ENCODE peak calls at places on chromosomes 12 and 14, in eight cellular contexts. One of them, this sample, is unnamed.

GRCh38 chr12:48936379-48936979 is 11.2 kb upstream of the FKBP11 start:
- DNase-seq in thoracic aorta: peak; percentile 47
- DNase-seq in spleen: peak; percentile 86
- DNase-seq in tibial artery: peak; percentile 75
- DNase-seq in sigmoid colon: peak; percentile 81
- DNase-seq in breast epithelium: peak; percentile 66
- DNase-seq in naive thymus-derived CD4-positive, alpha-beta T cell: peak; percentile 73
- DNase-seq in CD4-positive, CD25-positive, alpha-beta regulatory T cell: peak; percentile 80
- DNase-seq in this sample: no peak

GRCh38 chr14:96177766-96178377 is 26.8 kb upstream of the BDKRB2 start:
- DNase-seq in thoracic aorta: no peak
- DNase-seq in spleen: peak; percentile 54
- DNase-seq in tibial artery: peak; percentile 45
- DNase-seq in sigmoid colon: peak; percentile 73
- DNase-seq in breast epithelium: no peak
- DNase-seq in naive thymus-derived CD4-positive, alpha-beta T cell: peak; percentile 28
- DNase-seq in CD4-positive, CD25-positive, alpha-beta regulatory T cell: no peak
- DNase-seq in this sample: no peak

GRCh38 chr14:77111021-77111420 is 13.0 kb downstream of the CIPC start:
- DNase-seq in thoracic aorta: no peak
- DNase-seq in spleen: no peak
- DNase-seq in tibial artery: no peak
- DNase-seq in sigmoid colon: peak; percentile 70
- DNase-seq in breast epithelium: peak; percentile 61
- DNase-seq in naive thymus-derived CD4-positive, alpha-beta T cell: no peak
- DNase-seq in CD4-positive, CD25-positive, alpha-beta regulatory T cell: no peak
- DNase-seq in this sample: peak; percentile 72

GRCh38 chr12:41485203-41485602 is 297.1 kb downstream of the PDZRN4 start:
- DNase-seq in thoracic aorta: no peak
- DNase-seq in spleen: no peak
- DNase-seq in tibial artery: no peak
- DNase-seq in sigmoid colon: no peak
- DNase-seq in breast epithelium: no peak
- DNase-seq in naive thymus-derived CD4-positive, alpha-beta T cell: no peak
- DNase-seq in CD4-positive, CD25-positive, alpha-beta regulatory T cell: no peak
- DNase-seq in this sample: no peak

GRCh38 chr12:28759334-28759733 is 389.7 kb upstream of the FAR2 start:
- DNase-seq in thoracic aorta: no peak
- DNase-seq in spleen: no peak
- DNase-seq in tibial artery: no peak
- DNase-seq in sigmoid colon: no peak
- DNase-seq in breast epithelium: no peak
- DNase-seq in naive thymus-derived CD4-positive, alpha-beta T cell: no peak
- DNase-seq in CD4-positive, CD25-positive, alpha-beta regulatory T cell: no peak
- DNase-seq in this sample: no peak

GRCh38 chr12:53659609-53660008 is 16.3 kb downstream of the ATP5MC2 start:
- DNase-seq in thoracic aorta: no peak
- DNase-seq in spleen: no peak
- DNase-seq in tibial artery: no peak
- DNase-seq in sigmoid colon: no peak
- DNase-seq in breast epithelium: no peak
- DNase-seq in naive thymus-derived CD4-positive, alpha-beta T cell: no peak
- DNase-seq in CD4-positive, CD25-positive, alpha-beta regulatory T cell: no peak
- DNase-seq in this sample: no peak

GRCh38 chr14:39430762-39431415 is 1.3 kb downstream of the FBXO33 start:
- DNase-seq in thoracic aorta: no peak
- DNase-seq in spleen: peak; percentile 83
- DNase-seq in tibial artery: no peak
- DNase-seq in sigmoid colon: peak; percentile 65
- DNase-seq in breast epithelium: no peak
- DNase-seq in naive thymus-derived CD4-positive, alpha-beta T cell: no peak
- DNase-seq in CD4-positive, CD25-positive, alpha-beta regulatory T cell: no peak
- DNase-seq in this sample: no peak

GRCh38 chr12:25054783-25055144 is 105.9 kb upstream of the BCAT1 start:
- DNase-seq in thoracic aorta: no peak
- DNase-seq in spleen: no peak
- DNase-seq in tibial artery: no peak
- DNase-seq in sigmoid colon: no peak
- DNase-seq in breast epithelium: no peak
- DNase-seq in naive thymus-derived CD4-positive, alpha-beta T cell: peak; percentile 5
- DNase-seq in CD4-positive, CD25-positive, alpha-beta regulatory T cell: peak; percentile 28
- DNase-seq in this sample: no peak

GRCh38 chr12:52515927-52516831 is 4.0 kb downstream of the KRT5 start:
- DNase-seq in thoracic aorta: no peak
- DNase-seq in spleen: no peak
- DNase-seq in tibial artery: no peak
- DNase-seq in sigmoid colon: no peak
- DNase-seq in breast epithelium: no peak
- DNase-seq in naive thymus-derived CD4-positive, alpha-beta T cell: no peak
- DNase-seq in CD4-positive, CD25-positive, alpha-beta regulatory T cell: no peak
- DNase-seq in this sample: no peak

GRCh38 chr12:67698711-67699603 is 50.4 kb downstream of the DYRK2 start:
- DNase-seq in thoracic aorta: no peak
- DNase-seq in spleen: no peak
- DNase-seq in tibial artery: no peak
- DNase-seq in sigmoid colon: no peak
- DNase-seq in breast epithelium: no peak
- DNase-seq in naive thymus-derived CD4-positive, alpha-beta T cell: peak; percentile 46
- DNase-seq in CD4-positive, CD25-positive, alpha-beta regulatory T cell: peak; percentile 51
- DNase-seq in this sample: no peak

GRCh38 chr14:105888784-105889665 is 362.6 kb downstream of the TMEM121 start:
- DNase-seq in thoracic aorta: no peak
- DNase-seq in spleen: peak; percentile 23
- DNase-seq in tibial artery: peak; percentile 11
- DNase-seq in sigmoid colon: peak; percentile 47
- DNase-seq in breast epithelium: peak; percentile 46
- DNase-seq in naive thymus-derived CD4-positive, alpha-beta T cell: no peak
- DNase-seq in CD4-positive, CD25-positive, alpha-beta regulatory T cell: no peak
- DNase-seq in this sample: no peak

GRCh38 chr12:32895688-32896437 is 714 bp downstream of the PKP2 start:
- DNase-seq in thoracic aorta: no peak
- DNase-seq in spleen: no peak
- DNase-seq in tibial artery: no peak
- DNase-seq in sigmoid colon: no peak
- DNase-seq in breast epithelium: no peak
- DNase-seq in naive thymus-derived CD4-positive, alpha-beta T cell: no peak
- DNase-seq in CD4-positive, CD25-positive, alpha-beta regulatory T cell: no peak
- DNase-seq in this sample: no peak

GRCh38 chr12:32897688-32898573 is 1.4 kb upstream of the PKP2 start:
- DNase-seq in thoracic aorta: no peak
- DNase-seq in spleen: no peak
- DNase-seq in tibial artery: no peak
- DNase-seq in sigmoid colon: no peak
- DNase-seq in breast epithelium: no peak
- DNase-seq in naive thymus-derived CD4-positive, alpha-beta T cell: no peak
- DNase-seq in CD4-positive, CD25-positive, alpha-beta regulatory T cell: no peak
- DNase-seq in this sample: no peak

GRCh38 chr12:32894566-32894965 is 2.0 kb downstream of the PKP2 start:
- DNase-seq in thoracic aorta: no peak
- DNase-seq in spleen: no peak
- DNase-seq in tibial artery: no peak
- DNase-seq in sigmoid colon: no peak
- DNase-seq in breast epithelium: no peak
- DNase-seq in naive thymus-derived CD4-positive, alpha-beta T cell: no peak
- DNase-seq in CD4-positive, CD25-positive, alpha-beta regulatory T cell: no peak
- DNase-seq in this sample: no peak

GRCh38 chr12:32896438-32897275 is at the start of gene PKP2:
- DNase-seq in thoracic aorta: no peak
- DNase-seq in spleen: peak; percentile 85
- DNase-seq in tibial artery: no peak
- DNase-seq in sigmoid colon: no peak
- DNase-seq in breast epithelium: peak; percentile 77
- DNase-seq in naive thymus-derived CD4-positive, alpha-beta T cell: no peak
- DNase-seq in CD4-positive, CD25-positive, alpha-beta regulatory T cell: no peak
- DNase-seq in this sample: no peak

GRCh38 chr12:32897276-32897615 is 669 bp upstream of the PKP2 start:
- DNase-seq in thoracic aorta: no peak
- DNase-seq in spleen: no peak
- DNase-seq in tibial artery: no peak
- DNase-seq in sigmoid colon: no peak
- DNase-seq in breast epithelium: no peak
- DNase-seq in naive thymus-derived CD4-positive, alpha-beta T cell: no peak
- DNase-seq in CD4-positive, CD25-positive, alpha-beta regulatory T cell: no peak
- DNase-seq in this sample: no peak
- H3K27ac ChIP-seq in thoracic aorta: no peak overlapping the region
- H3K27ac ChIP-seq in spleen: no peak overlapping the region
- H3K27ac ChIP-seq in tibial artery: no peak overlapping the region
- H3K27ac ChIP-seq in sigmoid colon: no peak overlapping the region
- H3K27ac ChIP-seq in breast epithelium: peak overlapping the region; percentile 83
- H3K27ac ChIP-seq in naive thymus-derived CD4-positive, alpha-beta T cell: no peak overlapping the region
- H3K27ac ChIP-seq in CD4-positive, CD25-positive, alpha-beta regulatory T cell: no peak overlapping the region
- H3K27ac ChIP-seq in this sample: no peak overlapping the region

DNA sequence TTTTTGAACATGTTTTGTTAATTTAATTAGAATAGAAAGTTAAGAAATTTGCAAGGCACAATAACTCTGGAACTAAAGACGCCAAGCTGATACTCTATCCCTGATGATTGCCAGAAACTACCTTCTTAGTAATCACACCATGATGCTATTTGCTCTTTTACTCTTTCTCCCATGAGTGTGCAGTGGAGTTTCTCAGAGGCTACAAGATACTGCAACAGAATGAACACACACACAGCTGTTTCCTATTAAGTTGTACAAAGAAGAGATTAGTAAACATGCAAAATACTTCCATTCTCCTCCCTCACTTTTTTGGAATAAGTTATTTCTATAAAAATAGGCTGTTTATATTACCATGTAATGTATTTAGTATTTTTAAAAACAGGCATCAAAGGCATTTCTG is 1367.5 kb downstream of the AACS start:
- DNase-seq in thoracic aorta: no peak
- DNase-seq in spleen: no peak
- DNase-seq in tibial artery: no peak
- DNase-seq in sigmoid colon: no peak
- DNase-seq in breast epithelium: no peak
- DNase-seq in naive thymus-derived CD4-positive, alpha-beta T cell: no peak
- DNase-seq in CD4-positive, CD25-positive, alpha-beta regulatory T cell: no peak
- DNase-seq in this sample: no peak
- H3K4me3 ChIP-seq in thoracic aorta: no peak overlapping the region
- H3K4me3 ChIP-seq in spleen: no peak overlapping the region
- H3K4me3 ChIP-seq in tibial artery: no peak overlapping the region
- H3K4me3 ChIP-seq in sigmoid colon: no peak overlapping the region
- H3K4me3 ChIP-seq in breast epithelium: no peak overlapping the region
- H3K4me3 ChIP-seq in naive thymus-derived CD4-positive, alpha-beta T cell: no peak overlapping the region
- H3K4me3 ChIP-seq in CD4-positive, CD25-positive, alpha-beta regulatory T cell: no peak overlapping the region
- H3K4me3 ChIP-seq in this sample: no peak overlapping the region

GRCh38 chr12:108689314-108690190 is 41.8 kb downstream of the CORO1C start:
- DNase-seq in thoracic aorta: no peak
- DNase-seq in spleen: no peak
- DNase-seq in tibial artery: peak; percentile 73
- DNase-seq in sigmoid colon: peak; percentile 80
- DNase-seq in breast epithelium: no peak
- DNase-seq in naive thymus-derived CD4-positive, alpha-beta T cell: peak; percentile 52
- DNase-seq in CD4-positive, CD25-positive, alpha-beta regulatory T cell: peak; percentile 23
- DNase-seq in this sample: no peak
- H3K27me3 ChIP-seq in thoracic aorta: no peaks in the 10 kb centered on the region
- H3K27me3 ChIP-seq in spleen: no peaks in the 10 kb centered on the region
- H3K27me3 ChIP-seq in tibial artery: no peaks in the 10 kb centered on the region
- H3K27me3 ChIP-seq in sigmoid colon: no peaks in the 10 kb centered on the region
- H3K27me3 ChIP-seq in breast epithelium: no peaks in the 10 kb centered on the region
- H3K27me3 ChIP-seq in naive thymus-derived CD4-positive, alpha-beta T cell: no peaks in the 10 kb centered on the region
- H3K27me3 ChIP-seq in CD4-positive, CD25-positive, alpha-beta regulatory T cell: no peaks in the 10 kb centered on the region
- H3K27me3 ChIP-seq in this sample: no peaks in the 10 kb centered on the region

GRCh38 chr12:104603545-104603973 is 146.8 kb downstream of the CHST11 start:
- DNase-seq in thoracic aorta: no peak
- DNase-seq in spleen: no peak
- DNase-seq in tibial artery: no peak
- DNase-seq in sigmoid colon: no peak
- DNase-seq in breast epithelium: no peak
- DNase-seq in naive thymus-derived CD4-positive, alpha-beta T cell: no peak
- DNase-seq in CD4-positive, CD25-positive, alpha-beta regulatory T cell: no peak
- DNase-seq in this sample: no peak

GRCh38 chr12:104602426-104602825 is 145.7 kb downstream of the CHST11 start:
- DNase-seq in thoracic aorta: no peak
- DNase-seq in spleen: no peak
- DNase-seq in tibial artery: no peak
- DNase-seq in sigmoid colon: no peak
- DNase-seq in breast epithelium: no peak
- DNase-seq in naive thymus-derived CD4-positive, alpha-beta T cell: no peak
- DNase-seq in CD4-positive, CD25-positive, alpha-beta regulatory T cell: no peak
- DNase-seq in this sample: no peak

GRCh38 chr12:104604070-104604994 is 147.6 kb downstream of the CHST11 start:
- DNase-seq in thoracic aorta: peak; percentile 73
- DNase-seq in spleen: no peak
- DNase-seq in tibial artery: peak; percentile 89
- DNase-seq in sigmoid colon: peak; percentile 92
- DNase-seq in breast epithelium: no peak
- DNase-seq in naive thymus-derived CD4-positive, alpha-beta T cell: no peak
- DNase-seq in CD4-positive, CD25-positive, alpha-beta regulatory T cell: peak; percentile 61
- DNase-seq in this sample: peak; percentile 91

GRCh38 chr12:104600790-104601739 is 144.3 kb downstream of the CHST11 start:
- DNase-seq in thoracic aorta: no peak
- DNase-seq in spleen: no peak
- DNase-seq in tibial artery: no peak
- DNase-seq in sigmoid colon: no peak
- DNase-seq in breast epithelium: no peak
- DNase-seq in naive thymus-derived CD4-positive, alpha-beta T cell: no peak
- DNase-seq in CD4-positive, CD25-positive, alpha-beta regulatory T cell: no peak
- DNase-seq in this sample: no peak

DNA sequence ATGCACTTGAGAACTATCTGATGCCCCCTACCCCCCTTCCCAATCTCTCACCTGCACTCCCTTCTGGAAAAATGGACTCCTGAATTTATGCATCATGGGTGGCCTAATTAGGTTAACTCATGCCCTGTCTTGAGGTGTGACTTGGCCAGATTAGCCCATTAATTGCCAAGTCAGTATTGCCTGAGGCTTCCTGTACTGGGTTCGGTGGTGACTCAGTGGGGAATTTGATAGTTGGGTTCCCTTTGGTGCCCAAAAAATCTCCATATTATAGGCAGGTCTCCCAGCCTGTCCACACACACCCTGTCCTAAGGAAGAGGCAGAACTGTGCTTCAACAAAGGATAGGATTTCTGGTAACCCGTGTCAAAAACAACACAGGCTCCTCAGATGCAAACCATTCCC is 146.2 kb downstream of the CHST11 start:
- DNase-seq in thoracic aorta: no peak
- DNase-seq in spleen: no peak
- DNase-seq in tibial artery: no peak
- DNase-seq in sigmoid colon: no peak
- DNase-seq in breast epithelium: no peak
- DNase-seq in naive thymus-derived CD4-positive, alpha-beta T cell: no peak
- DNase-seq in CD4-positive, CD25-positive, alpha-beta regulatory T cell: no peak
- DNase-seq in this sample: no peak
- H3K27ac ChIP-seq in thoracic aorta: no peak overlapping the region
- H3K27ac ChIP-seq in spleen: no peak overlapping the region
- H3K27ac ChIP-seq in tibial artery: no peak overlapping the region
- H3K27ac ChIP-seq in sigmoid colon: no peak overlapping the region
- H3K27ac ChIP-seq in breast epithelium: no peak overlapping the region
- H3K27ac ChIP-seq in naive thymus-derived CD4-positive, alpha-beta T cell: no peak overlapping the region
- H3K27ac ChIP-seq in CD4-positive, CD25-positive, alpha-beta regulatory T cell: peak overlapping the region; percentile 72
- H3K27ac ChIP-seq in this sample: peak overlapping the region; percentile 81

GRCh38 chr12:23259558-23259957 is 634.6 kb downstream of the ETNK1 start:
- DNase-seq in thoracic aorta: no peak
- DNase-seq in spleen: no peak
- DNase-seq in tibial artery: no peak
- DNase-seq in sigmoid colon: no peak
- DNase-seq in breast epithelium: no peak
- DNase-seq in naive thymus-derived CD4-positive, alpha-beta T cell: no peak
- DNase-seq in CD4-positive, CD25-positive, alpha-beta regulatory T cell: no peak
- DNase-seq in this sample: no peak
- H3K4me3 ChIP-seq in thoracic aorta: peak overlapping the region; percentile 19
- H3K4me3 ChIP-seq in spleen: no peak overlapping the region
- H3K4me3 ChIP-seq in tibial artery: no peak overlapping the region
- H3K4me3 ChIP-seq in sigmoid colon: no peak overlapping the region
- H3K4me3 ChIP-seq in breast epithelium: no peak overlapping the region
- H3K4me3 ChIP-seq in naive thymus-derived CD4-positive, alpha-beta T cell: no peak overlapping the region
- H3K4me3 ChIP-seq in CD4-positive, CD25-positive, alpha-beta regulatory T cell: no peak overlapping the region
- H3K4me3 ChIP-seq in this sample: no peak overlapping the region